ENCODE peak calls at places on chromosome 7, in five cellular contexts. I, E, Y, V and K are unnamed samples.

GRCh38 chr7:78124221-78124620 is 325.6 kb downstream of the PHTF2 start:
- DNase-seq in I (no peak), E (no peak), Y (no peak), V (no peak), K (no peak)

GRCh38 chr7:27908534-27909165 is 168.7 kb downstream of the TAX1BP1 start:
- DNase-seq in I (no peak), E (no peak), Y (no peak), V (no peak), K (no peak)

GRCh38 chr7:66877577-66878300 is 43.3 kb upstream of the TMEM248 start:
- DNase-seq in I (no peak), E (peak), Y (no peak), V (no peak), K (no peak)

GRCh38 chr7:41465571-41465970 is 237.3 kb downstream of the INHBA start:
- DNase-seq in I (no peak), E (no peak), Y (no peak), V (no peak), K (no peak)

GRCh38 chr7:131385039-131385605 is 57.4 kb downstream of the MKLN1 start:
- DNase-seq in I (no peak), E (peak), Y (no peak), V (no peak), K (no peak)

GRCh38 chr7:151769189-151769821 is 107.6 kb downstream of the PRKAG2 start:
- DNase-seq in I (no peak), E (no peak), Y (no peak), V (no peak), K (no peak)

GRCh38 chr7:155119801-155120382 is 49.8 kb downstream of the HTR5A start:
- DNase-seq in I (no peak), E (peak), Y (no peak), V (peak), K (no peak)

GRCh38 chr7:17624379-17624778 is 315.9 kb downstream of the SNX13 start:
- DNase-seq in I (no peak), E (no peak), Y (no peak), V (no peak), K (no peak)

GRCh38 chr7:23093111-23093510 is 12.5 kb upstream of the KLHL7 start:
- DNase-seq in I (no peak), E (peak), Y (no peak), V (no peak), K (no peak)

GRCh38 chr7:15889501-15889900 is 203.0 kb upstream of the MEOX2 start:
- DNase-seq in I (peak), E (peak), Y (no peak), V (no peak), K (no peak)

GRCh38 chr7:158228131-158228530 is 359.5 kb downstream of the PTPRN2 start:
- DNase-seq in I (no peak), E (no peak), Y (no peak), V (no peak), K (no peak)

GRCh38 chr7:74026406-74027123 is 1.4 kb upstream of the ELN start:
- DNase-seq in I (peak), E (peak), Y (peak), V (peak), K (peak)

GRCh38 chr7:23277359-23277989 is 21.7 kb upstream of the MALSU1 start:
- DNase-seq in I (peak), E (peak), Y (no peak), V (peak), K (peak)

GRCh38 chr7:155785536-155785935 is 26.7 kb downstream of the SHH start:
- DNase-seq in I (no peak), E (peak), Y (no peak), V (no peak), K (no peak)

GRCh38 chr7:149196705-149197171 is 1.4 kb downstream of the ZNF282 start:
- DNase-seq in I (peak), E (peak), Y (no peak), V (no peak), K (no peak)

GRCh38 chr7:120996333-120996982 is 7.9 kb downstream of the CPED1 start:
- DNase-seq in I (no peak), E (peak), Y (peak), V (peak), K (no peak)

GRCh38 chr7:137846588-137847417 is at the start of gene DGKI:
- DNase-seq in I (no peak), E (peak), Y (no peak), V (peak), K (peak)

GRCh38 chr7:112398534-112398933 is 51.7 kb upstream of the IFRD1 start:
- DNase-seq in I (no peak), E (no peak), Y (no peak), V (no peak), K (no peak)

GRCh38 chr7:22194633-22195273 is 162.2 kb downstream of the RAPGEF5 start:
- DNase-seq in I (no peak), E (no peak), Y (no peak), V (no peak), K (no peak)

GRCh38 chr7:98278408-98278807 is 3.1 kb upstream of the BRI3 start:
- DNase-seq in I (no peak), E (no peak), Y (no peak), V (no peak), K (no peak)

GRCh38 chr7:50190772-50191171 is 97.7 kb upstream of the ZPBP start:
- DNase-seq in I (no peak), E (no peak), Y (no peak), V (no peak), K (no peak)

GRCh38 chr7:122803323-122803722 is 82.9 kb downstream of the CADPS2 start:
- DNase-seq in I (peak), E (peak), Y (no peak), V (no peak), K (no peak)

GRCh38 chr7:74584160-74584954 is 73.2 kb upstream of the GTF2I start:
- DNase-seq in I (no peak), E (no peak), Y (no peak), V (no peak), K (no peak)

GRCh38 chr7:84100866-84101265 is 93.7 kb downstream of the SEMA3A start:
- DNase-seq in I (peak), E (peak), Y (no peak), V (peak), K (no peak)

GRCh38 chr7:107327986-107328569 is 141.8 kb upstream of the GPR22 start:
- DNase-seq in I (peak), E (peak), Y (no peak), V (peak), K (no peak)

GRCh38 chr7:102890971-102891692 is 21.7 kb upstream of the LRRC17 start:
- DNase-seq in I (no peak), E (no peak), Y (no peak), V (no peak), K (no peak)

GRCh38 chr7:149773446-149774236 is at the start of gene ZNF467:
- DNase-seq in I (peak), E (no peak), Y (peak), V (no peak), K (peak)

GRCh38 chr7:96591900-96592676 is 117.6 kb downstream of the SEM1 start:
- DNase-seq in I (no peak), E (no peak), Y (no peak), V (no peak), K (no peak)

GRCh38 chr7:17939670-17940301 is 508 bp downstream of the SNX13 start:
- DNase-seq in I (peak), E (peak), Y (peak), V (peak), K (peak)

GRCh38 chr7:155256761-155257481 is 40.8 kb upstream of the INSIG1 start:
- DNase-seq in I (no peak), E (no peak), Y (no peak), V (no peak), K (no peak)

GRCh38 chr7:16071246-16071857 is 350.0 kb downstream of the CRPPA start:
- DNase-seq in I (peak), E (peak), Y (no peak), V (peak), K (no peak)

GRCh38 chr7:47813614-47814260 is 134.5 kb downstream of the PKD1L1 start:
- DNase-seq in I (no peak), E (no peak), Y (no peak), V (no peak), K (no peak)

GRCh38 chr7:106521541-106521940 is 139.4 kb downstream of the CCDC71L start:
- DNase-seq in I (no peak), E (no peak), Y (no peak), V (no peak), K (no peak)

GRCh38 chr7:87452279-87452678 is 23.2 kb downstream of the ABCB4 start:
- DNase-seq in I (peak), E (no peak), Y (no peak), V (no peak), K (no peak)

GRCh38 chr7:96182424-96183158 is 139.3 kb downstream of the SLC25A13 start:
- DNase-seq in I (no peak), E (no peak), Y (no peak), V (no peak), K (no peak)

GRCh38 chr7:99624487-99624886 is 7.7 kb downstream of the ZSCAN25 start:
- DNase-seq in I (no peak), E (no peak), Y (no peak), V (no peak), K (no peak)

GRCh38 chr7:139560678-139561077 is 37.2 kb downstream of the CLEC2L start:
- DNase-seq in I (no peak), E (no peak), Y (no peak), V (no peak), K (no peak)

GRCh38 chr7:44175730-44176129 is 13.5 kb downstream of the GCK start:
- DNase-seq in I (no peak), E (no peak), Y (no peak), V (no peak), K (no peak)

GRCh38 chr7:122438001-122438400 is 133.5 kb upstream of the FEZF1 start:
- DNase-seq in I (no peak), E (peak), Y (no peak), V (no peak), K (no peak)

GRCh38 chr7:38451840-38452239 is 178.4 kb upstream of the TARP start:
- DNase-seq in I (peak), E (peak), Y (no peak), V (peak), K (no peak)
- TF ChIP-seq CTCF in I (peak), E (peak), Y (no peak), V (peak), K (peak)

GRCh38 chr7:55273186-55273980 is 91.8 kb upstream of the LANCL2 start:
- DNase-seq in I (no peak), E (no peak), Y (no peak), V (no peak), K (no peak)

GRCh38 chr7:55271661-55272060 is 93.5 kb upstream of the LANCL2 start:
- DNase-seq in I (no peak), E (no peak), Y (no peak), V (no peak), K (no peak)

GRCh38 chr7:55272328-55272727 is 92.8 kb upstream of the LANCL2 start:
- DNase-seq in I (no peak), E (no peak), Y (no peak), V (no peak), K (no peak)

GRCh38 chr7:55274156-55274555 is 91.0 kb upstream of the LANCL2 start:
- DNase-seq in I (no peak), E (no peak), Y (no peak), V (no peak), K (no peak)

DNA sequence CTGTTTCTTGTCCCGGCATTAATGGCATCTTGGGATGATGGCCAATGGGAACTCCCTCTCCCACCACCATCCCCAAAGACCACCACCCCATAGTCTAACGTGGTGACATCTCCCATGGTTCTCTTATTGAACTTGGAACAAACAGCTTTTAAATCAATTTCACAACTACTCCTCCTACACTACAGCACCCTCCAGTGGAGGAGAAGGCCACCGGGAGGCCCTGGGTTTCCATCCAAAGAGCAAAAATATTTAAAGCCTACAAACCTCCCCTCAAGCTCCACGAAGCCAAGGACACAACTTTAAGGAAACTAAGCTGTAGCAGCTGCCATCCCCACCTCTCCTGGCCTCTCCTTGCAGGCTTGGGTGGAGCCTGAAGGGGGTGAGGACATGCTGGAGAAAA is 94.1 kb upstream of the LANCL2 start:
- DNase-seq in I (peak), E (peak), Y (no peak), V (no peak), K (no peak)
- TF ChIP-seq CTCF in I (peak), E (peak), Y (no peak), V (peak), K (peak)

GRCh38 chr7:31129067-31129466 is 77.0 kb downstream of the ADCYAP1R1 start:
- DNase-seq in I (no peak), E (no peak), Y (no peak), V (no peak), K (no peak)
- TF ChIP-seq CTCF in I (no peak), E (no peak), Y (no peak), V (no peak), K (no peak)

DNA sequence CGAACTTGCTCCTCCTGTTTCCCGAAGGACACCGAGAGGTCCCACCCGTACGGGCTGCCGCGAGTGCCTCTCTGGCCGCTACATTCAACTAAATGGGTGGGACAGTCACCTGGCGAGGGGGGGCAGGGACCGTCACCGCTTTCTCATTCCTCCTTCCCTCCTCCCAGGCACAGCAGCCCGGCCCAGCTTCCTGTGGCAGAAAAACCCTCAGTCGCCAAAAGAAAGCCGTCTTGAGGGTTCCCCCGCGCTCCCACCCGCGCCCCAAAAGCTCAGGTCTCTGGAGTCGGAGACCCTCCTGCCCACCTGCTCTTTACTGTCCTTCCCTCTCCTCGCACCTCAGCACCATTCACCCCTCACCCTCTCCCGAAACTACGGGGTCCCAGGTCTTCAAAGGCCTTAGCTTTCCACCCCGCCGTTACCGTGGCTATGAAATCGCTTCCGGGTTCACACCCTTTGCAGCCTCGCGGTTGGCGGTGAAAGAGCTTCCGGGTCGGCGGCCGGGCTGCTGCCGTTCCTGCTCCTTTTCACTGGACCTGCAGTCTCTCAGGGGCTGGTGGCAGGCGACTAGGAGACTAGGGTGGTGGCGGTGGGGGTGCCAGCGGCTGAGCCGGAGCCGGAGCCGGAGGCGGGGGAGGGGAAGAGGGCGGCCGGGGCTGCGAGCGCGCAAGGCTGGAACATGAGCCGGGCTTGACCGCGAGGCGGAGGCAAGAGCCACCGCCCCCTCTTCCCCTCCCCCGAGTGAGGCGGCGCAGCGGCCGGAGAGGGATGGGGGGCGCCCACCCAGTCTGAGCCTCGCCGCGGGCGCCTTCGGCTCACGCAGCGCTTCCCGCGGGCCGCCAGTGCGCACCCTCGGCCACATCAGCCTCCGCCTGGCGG is at the start of the genes ANKIB1 and KRIT1:
- DNase-seq in I (peak), E (peak), Y (peak), V (peak), K (peak)
- TF ChIP-seq CTCF in I (no peak), E (no peak), Y (no peak), V (no peak), K (no peak)